ENCODE peak calls at places on chromosomes 16 and 17, in nine cellular contexts. One of them, this sample, is unnamed.
A peak's percentile ranks its signal among the peaks of the same experiment; 100 is the strongest.

GRCh38 chr16:77557385-77557784 is 122.6 kb upstream of the ADAMTS18 start:
- DNase-seq in AG04450: no peak
- DNase-seq in stimulated activated CD4-positive, alpha-beta T cell treated with anti-CD3 and anti-CD28 coated beads, Interleukin-12 subunit alpha, Interleukin-12 subunit beta, amount 100 ng/mL, for 24 hours: no peak
- DNase-seq in stromal cell of bone marrow: no peak
- DNase-seq in D341Med: no peak
- DNase-seq in T-helper 1 cell: no peak
- DNase-seq in endothelial cell: no peak
- DNase-seq in osteocyte: no peak
- DNase-seq in chondrocyte: no peak
- DNase-seq in this sample: no peak

GRCh38 chr17:50279181-50279526 is 4.9 kb downstream of the TMEM92 start:
- DNase-seq in T-helper 1 cell: no peak
- DNase-seq in AG04450: no peak
- DNase-seq in osteocyte: no peak
- DNase-seq in D341Med: no peak
- DNase-seq in endothelial cell: no peak
- DNase-seq in stimulated activated CD4-positive, alpha-beta T cell treated with anti-CD3 and anti-CD28 coated beads, Interleukin-12 subunit alpha, Interleukin-12 subunit beta, amount 100 ng/mL, for 24 hours: no peak
- DNase-seq in stromal cell of bone marrow: no peak
- DNase-seq in chondrocyte: no peak
- DNase-seq in this sample: no peak

GRCh38 chr16:58021661-58022551 is 3.6 kb upstream of the MMP15 start:
- DNase-seq in osteocyte: no peak
- DNase-seq in stimulated activated CD4-positive, alpha-beta T cell treated with anti-CD3 and anti-CD28 coated beads, Interleukin-12 subunit alpha, Interleukin-12 subunit beta, amount 100 ng/mL, for 24 hours: no peak
- DNase-seq in chondrocyte: peak; percentile 68
- DNase-seq in T-helper 1 cell: no peak
- DNase-seq in stromal cell of bone marrow: peak; percentile 61
- DNase-seq in D341Med: no peak
- DNase-seq in AG04450: no peak
- DNase-seq in endothelial cell: no peak
- DNase-seq in this sample: no peak

GRCh38 chr16:57533366-57533617 is 3.1 kb downstream of the CCDC102A start:
- DNase-seq in stromal cell of bone marrow: no peak
- DNase-seq in chondrocyte: no peak
- DNase-seq in stimulated activated CD4-positive, alpha-beta T cell treated with anti-CD3 and anti-CD28 coated beads, Interleukin-12 subunit alpha, Interleukin-12 subunit beta, amount 100 ng/mL, for 24 hours: no peak
- DNase-seq in endothelial cell: no peak
- DNase-seq in D341Med: no peak
- DNase-seq in T-helper 1 cell: no peak
- DNase-seq in osteocyte: no peak
- DNase-seq in AG04450: no peak
- DNase-seq in this sample: no peak

GRCh38 chr16:85465328-85466307 is 147.5 kb upstream of the GSE1 start:
- DNase-seq in stimulated activated CD4-positive, alpha-beta T cell treated with anti-CD3 and anti-CD28 coated beads, Interleukin-12 subunit alpha, Interleukin-12 subunit beta, amount 100 ng/mL, for 24 hours: no peak
- DNase-seq in D341Med: no peak
- DNase-seq in endothelial cell: no peak
- DNase-seq in AG04450: peak; percentile 13
- DNase-seq in stromal cell of bone marrow: peak; percentile 61
- DNase-seq in chondrocyte: no peak
- DNase-seq in osteocyte: no peak
- DNase-seq in T-helper 1 cell: no peak
- DNase-seq in this sample: no peak

GRCh38 chr17:78748048-78748729 is 33.9 kb downstream of the CYTH1 start:
- DNase-seq in T-helper 1 cell: no peak
- DNase-seq in osteocyte: no peak
- DNase-seq in AG04450: no peak
- DNase-seq in D341Med: no peak
- DNase-seq in stimulated activated CD4-positive, alpha-beta T cell treated with anti-CD3 and anti-CD28 coated beads, Interleukin-12 subunit alpha, Interleukin-12 subunit beta, amount 100 ng/mL, for 24 hours: peak; percentile 37
- DNase-seq in chondrocyte: no peak
- DNase-seq in stromal cell of bone marrow: no peak
- DNase-seq in endothelial cell: no peak
- DNase-seq in this sample: no peak

GRCh38 chr17:83182620-83183063 is 103.2 kb downstream of the METRNL start:
- DNase-seq in AG04450: no peak
- DNase-seq in stimulated activated CD4-positive, alpha-beta T cell treated with anti-CD3 and anti-CD28 coated beads, Interleukin-12 subunit alpha, Interleukin-12 subunit beta, amount 100 ng/mL, for 24 hours: no peak
- DNase-seq in osteocyte: peak; percentile 81
- DNase-seq in chondrocyte: peak; percentile 46
- DNase-seq in T-helper 1 cell: no peak
- DNase-seq in stromal cell of bone marrow: no peak
- DNase-seq in endothelial cell: no peak
- DNase-seq in D341Med: peak; percentile 40
- DNase-seq in this sample: no peak

GRCh38 chr16:6335072-6335471 is 997.6 kb upstream of the RBFOX1 start:
- DNase-seq in stimulated activated CD4-positive, alpha-beta T cell treated with anti-CD3 and anti-CD28 coated beads, Interleukin-12 subunit alpha, Interleukin-12 subunit beta, amount 100 ng/mL, for 24 hours: no peak
- DNase-seq in stromal cell of bone marrow: no peak
- DNase-seq in endothelial cell: peak; percentile 48
- DNase-seq in chondrocyte: no peak
- DNase-seq in T-helper 1 cell: no peak
- DNase-seq in AG04450: no peak
- DNase-seq in osteocyte: no peak
- DNase-seq in D341Med: peak; percentile 42
- DNase-seq in this sample: no peak

GRCh38 chr16:17154981-17155380 is 315.8 kb downstream of the XYLT1 start:
- DNase-seq in stromal cell of bone marrow: no peak
- DNase-seq in AG04450: no peak
- DNase-seq in endothelial cell: no peak
- DNase-seq in D341Med: no peak
- DNase-seq in T-helper 1 cell: no peak
- DNase-seq in osteocyte: no peak
- DNase-seq in stimulated activated CD4-positive, alpha-beta T cell treated with anti-CD3 and anti-CD28 coated beads, Interleukin-12 subunit alpha, Interleukin-12 subunit beta, amount 100 ng/mL, for 24 hours: no peak
- DNase-seq in chondrocyte: no peak
- DNase-seq in this sample: no peak

GRCh38 chr17:46057366-46057765 is 58.3 kb downstream of the STH start:
- DNase-seq in stromal cell of bone marrow: no peak
- DNase-seq in AG04450: no peak
- DNase-seq in T-helper 1 cell: no peak
- DNase-seq in chondrocyte: no peak
- DNase-seq in osteocyte: no peak
- DNase-seq in D341Med: no peak
- DNase-seq in stimulated activated CD4-positive, alpha-beta T cell treated with anti-CD3 and anti-CD28 coated beads, Interleukin-12 subunit alpha, Interleukin-12 subunit beta, amount 100 ng/mL, for 24 hours: no peak
- DNase-seq in endothelial cell: no peak
- DNase-seq in this sample: no peak

GRCh38 chr17:1627219-1627986 is 1.2 kb downstream of the SLC43A2 start:
- DNase-seq in AG04450: no peak
- DNase-seq in T-helper 1 cell: no peak
- DNase-seq in D341Med: no peak
- DNase-seq in stromal cell of bone marrow: no peak
- DNase-seq in stimulated activated CD4-positive, alpha-beta T cell treated with anti-CD3 and anti-CD28 coated beads, Interleukin-12 subunit alpha, Interleukin-12 subunit beta, amount 100 ng/mL, for 24 hours: no peak
- DNase-seq in osteocyte: no peak
- DNase-seq in chondrocyte: no peak
- DNase-seq in endothelial cell: peak; percentile 32
- DNase-seq in this sample: no peak

GRCh38 chr16:67277294-67277998 is 1.9 kb upstream of the PLEKHG4 start:
- DNase-seq in osteocyte: no peak
- DNase-seq in AG04450: peak; percentile 96
- DNase-seq in stimulated activated CD4-positive, alpha-beta T cell treated with anti-CD3 and anti-CD28 coated beads, Interleukin-12 subunit alpha, Interleukin-12 subunit beta, amount 100 ng/mL, for 24 hours: peak; percentile 41
- DNase-seq in T-helper 1 cell: no peak
- DNase-seq in stromal cell of bone marrow: peak; percentile 99
- DNase-seq in D341Med: no peak
- DNase-seq in chondrocyte: peak; percentile 92
- DNase-seq in endothelial cell: no peak
- DNase-seq in this sample: peak; percentile 92

GRCh38 chr17:33967608-33968349 is 287.3 kb upstream of the CCL2 start:
- DNase-seq in osteocyte: no peak
- DNase-seq in AG04450: no peak
- DNase-seq in T-helper 1 cell: no peak
- DNase-seq in chondrocyte: no peak
- DNase-seq in D341Med: no peak
- DNase-seq in stromal cell of bone marrow: no peak
- DNase-seq in stimulated activated CD4-positive, alpha-beta T cell treated with anti-CD3 and anti-CD28 coated beads, Interleukin-12 subunit alpha, Interleukin-12 subunit beta, amount 100 ng/mL, for 24 hours: no peak
- DNase-seq in endothelial cell: no peak
- DNase-seq in this sample: no peak

GRCh38 chr17:55705847-55706246 is 16.8 kb downstream of the TMEM100 start:
- DNase-seq in endothelial cell: no peak
- DNase-seq in T-helper 1 cell: no peak
- DNase-seq in chondrocyte: no peak
- DNase-seq in AG04450: no peak
- DNase-seq in stromal cell of bone marrow: no peak
- DNase-seq in stimulated activated CD4-positive, alpha-beta T cell treated with anti-CD3 and anti-CD28 coated beads, Interleukin-12 subunit alpha, Interleukin-12 subunit beta, amount 100 ng/mL, for 24 hours: no peak
- DNase-seq in D341Med: no peak
- DNase-seq in osteocyte: no peak
- DNase-seq in this sample: no peak

GRCh38 chr17:28228109-28228840 is 90.7 kb upstream of the TMEM97 start:
- DNase-seq in stromal cell of bone marrow: no peak
- DNase-seq in osteocyte: no peak
- DNase-seq in chondrocyte: no peak
- DNase-seq in AG04450: no peak
- DNase-seq in T-helper 1 cell: no peak
- DNase-seq in stimulated activated CD4-positive, alpha-beta T cell treated with anti-CD3 and anti-CD28 coated beads, Interleukin-12 subunit alpha, Interleukin-12 subunit beta, amount 100 ng/mL, for 24 hours: no peak
- DNase-seq in D341Med: no peak
- DNase-seq in endothelial cell: peak; percentile 27
- DNase-seq in this sample: no peak

GRCh38 chr16:88298882-88299745 is 83.6 kb upstream of the ZNF469 start:
- DNase-seq in osteocyte: no peak
- DNase-seq in chondrocyte: peak; percentile 68
- DNase-seq in AG04450: no peak
- DNase-seq in stromal cell of bone marrow: no peak
- DNase-seq in D341Med: no peak
- DNase-seq in stimulated activated CD4-positive, alpha-beta T cell treated with anti-CD3 and anti-CD28 coated beads, Interleukin-12 subunit alpha, Interleukin-12 subunit beta, amount 100 ng/mL, for 24 hours: no peak
- DNase-seq in endothelial cell: no peak
- DNase-seq in T-helper 1 cell: no peak
- DNase-seq in this sample: no peak

GRCh38 chr17:57522436-57523005 is 222.6 kb downstream of the CCDC182 start:
- DNase-seq in T-helper 1 cell: no peak
- DNase-seq in endothelial cell: no peak
- DNase-seq in AG04450: no peak
- DNase-seq in stimulated activated CD4-positive, alpha-beta T cell treated with anti-CD3 and anti-CD28 coated beads, Interleukin-12 subunit alpha, Interleukin-12 subunit beta, amount 100 ng/mL, for 24 hours: no peak
- DNase-seq in chondrocyte: no peak
- DNase-seq in osteocyte: no peak
- DNase-seq in D341Med: no peak
- DNase-seq in stromal cell of bone marrow: no peak
- DNase-seq in this sample: no peak

GRCh38 chr16:58025351-58026138 is at the start of gene MMP15:
- DNase-seq in osteocyte: no peak
- DNase-seq in T-helper 1 cell: peak; percentile 49
- DNase-seq in AG04450: no peak
- DNase-seq in stimulated activated CD4-positive, alpha-beta T cell treated with anti-CD3 and anti-CD28 coated beads, Interleukin-12 subunit alpha, Interleukin-12 subunit beta, amount 100 ng/mL, for 24 hours: peak; percentile 48
- DNase-seq in stromal cell of bone marrow: no peak
- DNase-seq in D341Med: peak; percentile 89
- DNase-seq in chondrocyte: peak; percentile 75
- DNase-seq in endothelial cell: peak; percentile 80
- DNase-seq in this sample: no peak

GRCh38 chr16:11624645-11625607 is 38.2 kb upstream of the LITAF start:
- DNase-seq in T-helper 1 cell: no peak
- DNase-seq in osteocyte: no peak
- DNase-seq in D341Med: no peak
- DNase-seq in chondrocyte: no peak
- DNase-seq in stromal cell of bone marrow: no peak
- DNase-seq in AG04450: no peak
- DNase-seq in endothelial cell: no peak
- DNase-seq in stimulated activated CD4-positive, alpha-beta T cell treated with anti-CD3 and anti-CD28 coated beads, Interleukin-12 subunit alpha, Interleukin-12 subunit beta, amount 100 ng/mL, for 24 hours: no peak
- DNase-seq in this sample: no peak

GRCh38 chr16:2148714-2149629 is 547 bp downstream of the RAB26 start:
- DNase-seq in endothelial cell: no peak
- DNase-seq in stimulated activated CD4-positive, alpha-beta T cell treated with anti-CD3 and anti-CD28 coated beads, Interleukin-12 subunit alpha, Interleukin-12 subunit beta, amount 100 ng/mL, for 24 hours: peak; percentile 31
- DNase-seq in osteocyte: no peak
- DNase-seq in stromal cell of bone marrow: no peak
- DNase-seq in chondrocyte: no peak
- DNase-seq in T-helper 1 cell: no peak
- DNase-seq in D341Med: peak; percentile 61
- DNase-seq in AG04450: no peak
- DNase-seq in this sample: no peak

GRCh38 chr17:19311421-19312215 is 50.9 kb downstream of the B9D1 start:
- DNase-seq in AG04450: no peak
- DNase-seq in chondrocyte: no peak
- DNase-seq in stimulated activated CD4-positive, alpha-beta T cell treated with anti-CD3 and anti-CD28 coated beads, Interleukin-12 subunit alpha, Interleukin-12 subunit beta, amount 100 ng/mL, for 24 hours: no peak
- DNase-seq in T-helper 1 cell: no peak
- DNase-seq in osteocyte: no peak
- DNase-seq in endothelial cell: no peak
- DNase-seq in D341Med: no peak
- DNase-seq in stromal cell of bone marrow: no peak
- DNase-seq in this sample: no peak

GRCh38 chr16:87435399-87436224 is 43.5 kb downstream of the MAP1LC3B start:
- DNase-seq in stromal cell of bone marrow: peak; percentile 77
- DNase-seq in chondrocyte: peak; percentile 82
- DNase-seq in stimulated activated CD4-positive, alpha-beta T cell treated with anti-CD3 and anti-CD28 coated beads, Interleukin-12 subunit alpha, Interleukin-12 subunit beta, amount 100 ng/mL, for 24 hours: no peak
- DNase-seq in osteocyte: no peak
- DNase-seq in D341Med: no peak
- DNase-seq in AG04450: peak; percentile 84
- DNase-seq in T-helper 1 cell: no peak
- DNase-seq in endothelial cell: no peak
- DNase-seq in this sample: no peak

GRCh38 chr17:35849469-35850348 is 19.0 kb downstream of the HEATR9 start:
- DNase-seq in chondrocyte: no peak
- DNase-seq in T-helper 1 cell: peak; percentile 44
- DNase-seq in D341Med: peak; percentile 64
- DNase-seq in AG04450: peak; percentile 32
- DNase-seq in endothelial cell: peak; percentile 64
- DNase-seq in osteocyte: no peak
- DNase-seq in stromal cell of bone marrow: peak; percentile 53
- DNase-seq in stimulated activated CD4-positive, alpha-beta T cell treated with anti-CD3 and anti-CD28 coated beads, Interleukin-12 subunit alpha, Interleukin-12 subunit beta, amount 100 ng/mL, for 24 hours: peak; percentile 23
- DNase-seq in this sample: no peak

GRCh38 chr17:10305336-10306096 is 67.3 kb downstream of the MYH13 start:
- DNase-seq in osteocyte: peak; percentile 15
- DNase-seq in endothelial cell: no peak
- DNase-seq in chondrocyte: no peak
- DNase-seq in stromal cell of bone marrow: no peak
- DNase-seq in AG04450: no peak
- DNase-seq in stimulated activated CD4-positive, alpha-beta T cell treated with anti-CD3 and anti-CD28 coated beads, Interleukin-12 subunit alpha, Interleukin-12 subunit beta, amount 100 ng/mL, for 24 hours: no peak
- DNase-seq in D341Med: no peak
- DNase-seq in T-helper 1 cell: no peak
- DNase-seq in this sample: no peak

GRCh38 chr17:77160032-77160876 is 19.5 kb downstream of the SEC14L1 start:
- DNase-seq in chondrocyte: no peak
- DNase-seq in endothelial cell: no peak
- DNase-seq in osteocyte: no peak
- DNase-seq in T-helper 1 cell: no peak
- DNase-seq in stromal cell of bone marrow: no peak
- DNase-seq in stimulated activated CD4-positive, alpha-beta T cell treated with anti-CD3 and anti-CD28 coated beads, Interleukin-12 subunit alpha, Interleukin-12 subunit beta, amount 100 ng/mL, for 24 hours: no peak
- DNase-seq in AG04450: no peak
- DNase-seq in D341Med: no peak
- DNase-seq in this sample: no peak

GRCh38 chr17:75684924-75685323 is 17.8 kb downstream of the SAP30BP start:
- DNase-seq in stromal cell of bone marrow: no peak
- DNase-seq in endothelial cell: no peak
- DNase-seq in T-helper 1 cell: no peak
- DNase-seq in stimulated activated CD4-positive, alpha-beta T cell treated with anti-CD3 and anti-CD28 coated beads, Interleukin-12 subunit alpha, Interleukin-12 subunit beta, amount 100 ng/mL, for 24 hours: no peak
- DNase-seq in osteocyte: no peak
- DNase-seq in chondrocyte: peak; percentile 81
- DNase-seq in D341Med: no peak
- DNase-seq in AG04450: no peak
- DNase-seq in this sample: no peak

GRCh38 chr17:6240601-6241000 is 170.4 kb downstream of the WSCD1 start:
- DNase-seq in D341Med: no peak
- DNase-seq in AG04450: no peak
- DNase-seq in osteocyte: no peak
- DNase-seq in chondrocyte: no peak
- DNase-seq in stimulated activated CD4-positive, alpha-beta T cell treated with anti-CD3 and anti-CD28 coated beads, Interleukin-12 subunit alpha, Interleukin-12 subunit beta, amount 100 ng/mL, for 24 hours: no peak
- DNase-seq in stromal cell of bone marrow: no peak
- DNase-seq in endothelial cell: no peak
- DNase-seq in T-helper 1 cell: no peak
- DNase-seq in this sample: no peak

This sample was measured in amniotic stem cell.